ENCODE peak calls at places on chromosomes 13 and 19, in seven cellular contexts. R is neuronal stem cell, V is mesendoderm, J is IMR-90, Q is H9, T is H1, I is trophoblast cell. K is an unnamed sample.

GRCh38 chr19:55242517-55242916 is 14.0 kb upstream of the TMEM86B start:
- DNase-seq in T (no peak), Q (no peak), J (no peak), I (no peak), V (no peak), R (no peak), K (no peak)

GRCh38 chr19:49601482-49602038 is 10.6 kb downstream of the PRR12 start:
- DNase-seq in J (no peak), Q (no peak), V (no peak), I (no peak), R (no peak), T (no peak), K (no peak)

GRCh38 chr19:23790641-23791488 is 32.2 kb upstream of the ZNF681 start:
- DNase-seq in J (no peak), R (no peak), V (no peak), I (peak), T (no peak), Q (no peak), K (no peak)

GRCh38 chr13:63501702-63502101 is 2086.1 kb upstream of the PCDH20 start:
- DNase-seq in I (no peak), T (no peak), J (peak), V (no peak), R (no peak), Q (no peak), K (no peak)

GRCh38 chr13:62611343-62611742 is 1195.7 kb upstream of the PCDH20 start:
- DNase-seq in Q (no peak), R (no peak), I (no peak), V (no peak), T (no peak), J (no peak), K (no peak)

GRCh38 chr13:76677047-76677446 is 209.2 kb downstream of the KCTD12 start:
- DNase-seq in V (no peak), J (peak), I (no peak), Q (no peak), R (no peak), T (no peak), K (no peak)

GRCh38 chr13:103354189-103354588 is 288.0 kb upstream of the SLC10A2 start:
- DNase-seq in R (no peak), J (no peak), Q (no peak), V (no peak), T (no peak), I (no peak), K (no peak)

GRCh38 chr13:114047358-114047881 is 73.5 kb upstream of the C13orf46 start:
- DNase-seq in Q (no peak), J (peak), R (no peak), V (no peak), I (no peak), T (no peak), K (peak)

GRCh38 chr19:11887247-11887617 is 350 bp upstream of the ZNF69 start:
- DNase-seq in J (no peak), I (peak), Q (no peak), R (no peak), T (no peak), V (peak), K (no peak)

GRCh38 chr13:42660367-42660965 is 86.5 kb downstream of the TNFSF11 start:
- DNase-seq in Q (no peak), I (no peak), T (no peak), R (no peak), V (no peak), J (peak), K (peak)

GRCh38 chr13:70893832-70894231 is 785.6 kb upstream of the KLHL1 start:
- DNase-seq in Q (peak), I (no peak), T (no peak), R (no peak), V (no peak), J (no peak), K (peak)

GRCh38 chr13:114102521-114103288 is 29.7 kb downstream of the RASA3 start:
- DNase-seq in J (no peak), Q (no peak), T (no peak), I (no peak), R (no peak), V (no peak), K (no peak)

GRCh38 chr19:8017808-8018207 is 12.4 kb upstream of the ELAVL1 start:
- DNase-seq in I (peak), T (no peak), R (no peak), V (no peak), J (no peak), Q (no peak), K (no peak)

GRCh38 chr13:99590519-99591011 is 89.3 kb downstream of the TM9SF2 start:
- DNase-seq in R (no peak), Q (no peak), V (no peak), T (no peak), J (peak), I (no peak), K (no peak)

GRCh38 chr19:30664358-30665058 is 292.3 kb downstream of the ZNF536 start:
- DNase-seq in Q (peak), V (peak), T (no peak), R (no peak), J (peak), I (peak), K (no peak)

GRCh38 chr19:32702010-32702409 is 10.4 kb downstream of the NUDT19 start:
- DNase-seq in R (no peak), V (peak), T (no peak), Q (no peak), J (no peak), I (no peak), K (no peak)

GRCh38 chr13:99113351-99113750 is 87.3 kb upstream of the UBAC2 start:
- DNase-seq in I (no peak), V (no peak), R (no peak), T (no peak), J (no peak), Q (no peak), K (no peak)

GRCh38 chr19:46393456-46394397 is 19.6 kb downstream of the CCDC8 start:
- DNase-seq in R (no peak), Q (no peak), J (no peak), T (no peak), V (peak), I (peak), K (no peak)

GRCh38 chr13:23321534-23322241 is 111.8 kb downstream of the SACS start:
- DNase-seq in J (peak), I (peak), T (no peak), R (no peak), Q (no peak), V (no peak), K (peak)

GRCh38 chr13:113170503-113170902 is 12.1 kb downstream of the PROZ start:
- DNase-seq in R (no peak), T (no peak), I (no peak), Q (no peak), V (peak), J (no peak), K (no peak)

GRCh38 chr13:45916036-45916435 is 64.5 kb upstream of the SIAH3 start:
- DNase-seq in I (no peak), V (no peak), J (no peak), T (no peak), R (no peak), Q (no peak), K (no peak)

GRCh38 chr13:99062593-99062992 is 84.7 kb upstream of the DOCK9 start:
- DNase-seq in R (no peak), J (peak), T (no peak), Q (no peak), V (no peak), I (no peak), K (no peak)

GRCh38 chr13:113084094-113084942 is 21.3 kb upstream of the F7 start:
- DNase-seq in V (no peak), J (no peak), Q (no peak), T (no peak), R (no peak), I (no peak), K (no peak)

GRCh38 chr13:44870456-44870929 is 118.8 kb downstream of the NUFIP1 start:
- DNase-seq in T (no peak), I (no peak), R (no peak), V (no peak), Q (no peak), J (no peak), K (no peak)

GRCh38 chr13:107275945-107276614 is 708.1 kb upstream of the ARGLU1 start:
- DNase-seq in T (no peak), V (no peak), Q (no peak), J (no peak), R (no peak), I (no peak), K (peak)

GRCh38 chr19:40603071-40603718 is 2.0 kb downstream of the LTBP4 start:
- DNase-seq in V (peak), T (no peak), I (peak), Q (no peak), R (no peak), J (peak), K (peak)

GRCh38 chr19:50202962-50203280 is 501 bp upstream of the MYH14 start:
- DNase-seq in Q (no peak), T (no peak), J (no peak), R (no peak), V (no peak), I (no peak), K (no peak)

GRCh38 chr13:50580684-50581305 is 262.7 kb downstream of the DLEU7 start:
- DNase-seq in V (no peak), T (no peak), R (no peak), J (peak), I (no peak), Q (no peak), K (peak)

GRCh38 chr19:31533114-31533513 is 183.9 kb upstream of the TSHZ3 start:
- DNase-seq in V (no peak), R (no peak), J (no peak), T (no peak), Q (no peak), I (peak), K (peak)

GRCh38 chr19:10000171-10000826 is 10.0 kb downstream of the COL5A3 start:
- DNase-seq in R (peak), J (peak), T (peak), V (peak), Q (peak), I (peak), K (peak)

GRCh38 chr19:10003271-10003670 is 7.0 kb downstream of the COL5A3 start:
- DNase-seq in V (no peak), R (no peak), J (no peak), Q (no peak), I (no peak), T (no peak), K (no peak)

GRCh38 chr19:10004617-10005016 is 5.7 kb downstream of the COL5A3 start:
- DNase-seq in Q (no peak), I (no peak), J (no peak), T (no peak), R (no peak), V (no peak), K (no peak)

GRCh38 chr19:10005632-10006334 is 4.5 kb downstream of the COL5A3 start:
- DNase-seq in T (no peak), Q (no peak), V (no peak), I (no peak), J (no peak), R (no peak), K (no peak)

GRCh38 chr19:10001899-10002298 is 8.4 kb downstream of the COL5A3 start:
- DNase-seq in Q (peak), T (no peak), J (no peak), R (no peak), V (peak), I (no peak), K (no peak)
- H3K4me2 ChIP-seq in Q (no peak), T (no peak), J (no peak), R (no peak), V (no peak), I (no peak), K (no peak)

DNA sequence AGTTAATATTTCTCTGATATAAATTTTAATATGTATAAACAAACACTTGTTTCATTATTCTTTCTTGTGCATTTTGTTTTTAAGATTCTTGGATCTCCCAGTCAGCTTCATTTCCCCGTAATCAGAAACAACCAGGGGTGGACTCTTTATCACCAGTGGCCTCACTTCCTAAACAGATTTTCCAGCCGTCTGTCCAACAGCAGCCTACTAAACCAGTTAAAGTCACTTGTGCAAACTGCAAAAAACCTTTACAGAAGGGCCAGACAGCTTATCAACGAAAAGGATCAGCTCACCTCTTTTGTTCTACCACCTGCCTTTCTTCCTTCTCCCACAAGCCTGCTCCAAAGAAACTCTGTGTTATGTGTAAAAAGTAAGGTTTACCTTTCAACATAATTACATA is 44.2 kb downstream of the ZMYM2 start:
- DNase-seq in V (no peak), Q (no peak), J (no peak), T (no peak), R (no peak), I (no peak), K (no peak)
- H3K23ac ChIP-seq in V (no peak), Q (no peak), J (no peak), T (no peak), R (no peak), I (no peak), K (no peak)

GRCh38 chr13:52348081-52348480 is 57.9 kb downstream of the THSD1 start:
- DNase-seq in T (no peak), Q (no peak), I (peak), V (no peak), J (peak), R (no peak), K (peak)
- H3K4me2 ChIP-seq in T (no peak), Q (no peak), I (no peak), V (no peak), J (no peak), R (no peak), K (no peak)

DNA sequence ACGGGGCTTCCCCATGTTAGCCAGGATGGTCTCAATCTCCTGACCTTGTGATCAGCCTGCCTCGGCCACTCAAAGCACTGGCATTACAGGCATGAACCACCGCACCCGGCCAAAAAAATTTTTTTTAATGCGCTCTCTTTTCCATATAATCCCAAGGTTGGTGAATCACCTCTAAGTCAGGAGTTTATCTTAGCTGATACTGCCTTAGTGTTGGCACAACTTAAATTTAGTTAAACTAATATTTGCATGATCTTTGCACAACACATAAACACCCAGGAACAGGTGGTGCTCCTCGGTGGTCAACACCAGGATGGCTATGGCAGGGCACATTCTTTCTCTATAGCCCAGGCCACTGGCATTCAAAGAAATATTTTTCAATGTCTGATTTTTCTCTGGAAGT is 24.1 kb upstream of the PSG7 start:
- DNase-seq in T (no peak), J (no peak), V (no peak), I (no peak), Q (no peak), R (no peak), K (no peak)
- H3K23ac ChIP-seq in T (no peak), J (no peak), V (no peak), I (no peak), Q (no peak), R (no peak), K (no peak)